ENCODE peak calls at places on chromosomes 4 and X, in ten cellular contexts. M is fibroblast of lung, A is glutamatergic neuron, O is AG04449, N is adrenal gland, R is GM06990, G is cardiac fibroblast, C is GM12878, Y is epithelial cell of esophagus, P is HFF-Myc. B is an unnamed sample.

GRCh38 chrX:138930546-138930945 is 219.0 kb upstream of the FGF13 start:
- DNase-seq in Y (no peak), N (no peak), M (no peak), C (no peak), R (no peak), O (no peak), P (no peak), A (no peak), G (no peak), B (no peak)

GRCh38 chr4:15436515-15436914 is 8.7 kb downstream of the C1QTNF7 start:
- DNase-seq in C (no peak), M (peak; percentile 80), G (no peak), A (no peak), O (no peak), Y (no peak), N (no peak), P (no peak), R (no peak), B (no peak)

GRCh38 chrX:53435997-53436396 is 1.8 kb upstream of the HSD17B10 start:
- DNase-seq in P (no peak), N (peak; percentile 65), M (peak; percentile 64), Y (peak; percentile 76), C (peak; percentile 9), R (no peak), A (peak; percentile 54), O (no peak), G (peak; percentile 72), B (peak; percentile 70)

GRCh38 chr4:25621027-25621930 is 34.4 kb upstream of the SLC34A2 start:
- DNase-seq in N (no peak), A (no peak), M (no peak), Y (no peak), P (no peak), G (no peak), O (no peak), R (no peak), C (no peak), B (no peak)

GRCh38 chrX:7996414-7996813 is 69.2 kb upstream of the PNPLA4 start:
- DNase-seq in O (no peak), C (no peak), M (peak; percentile 55), G (peak; percentile 46), N (peak; percentile 42), Y (peak; percentile 49), R (no peak), A (peak; percentile 14), P (no peak), B (peak; percentile 26)

GRCh38 chr4:122150896-122151295 is 1.2 kb upstream of the BLTP1 start:
- DNase-seq in A (no peak), C (no peak), N (no peak), P (no peak), O (no peak), Y (no peak), R (no peak), M (no peak), G (no peak), B (no peak)

GRCh38 chrX:39967348-39967747 is 130.4 kb downstream of the BCOR start:
- DNase-seq in G (peak; percentile 18), M (no peak), A (no peak), O (no peak), Y (peak; percentile 64), C (no peak), P (no peak), R (no peak), N (no peak), B (no peak)

GRCh38 chr4:82561745-82562552 is at the start of gene TMEM150C:
- DNase-seq in C (no peak), M (peak; percentile 5), G (peak; percentile 11), P (no peak), A (peak; percentile 71), N (peak; percentile 45), Y (peak; percentile 27), R (no peak), O (no peak), B (peak; percentile 44)

GRCh38 chr4:118557298-118557851 is 127.8 kb upstream of the METTL14 start:
- DNase-seq in C (no peak), M (peak; percentile 34), Y (peak; percentile 72), R (no peak), A (no peak), N (no peak), G (peak; percentile 84), O (peak; percentile 2), P (peak; percentile 49), B (no peak)

GRCh38 chr4:121827851-121828250 is 4.2 kb upstream of the CCNA2 start:
- DNase-seq in M (peak; percentile 58), C (no peak), A (no peak), P (no peak), O (no peak), G (peak; percentile 58), R (no peak), Y (peak; percentile 72), N (no peak), B (no peak)

GRCh38 chr4:145308598-145308997 is 128.2 kb upstream of the OTUD4 start:
- DNase-seq in G (peak; percentile 14), M (no peak), R (no peak), N (no peak), Y (no peak), A (no peak), C (peak; percentile 55), O (no peak), P (peak; percentile 90), B (no peak)

GRCh38 chrX:40189018-40189417 is 91.3 kb upstream of the BCOR start:
- DNase-seq in C (no peak), A (no peak), G (peak; percentile 51), Y (peak; percentile 70), O (no peak), N (no peak), R (no peak), P (no peak), M (no peak), B (no peak)

GRCh38 chr4:168859100-168859499 is 151.0 kb downstream of the CBR4 start:
- DNase-seq in O (no peak), M (no peak), C (no peak), P (no peak), N (no peak), A (no peak), G (no peak), Y (no peak), R (no peak), B (no peak)

GRCh38 chr4:98625920-98626319 is 32.5 kb downstream of the TSPAN5 start:
- DNase-seq in M (no peak), G (no peak), C (no peak), Y (peak; percentile 90), P (no peak), A (no peak), R (no peak), N (no peak), O (no peak), B (no peak)

DNA sequence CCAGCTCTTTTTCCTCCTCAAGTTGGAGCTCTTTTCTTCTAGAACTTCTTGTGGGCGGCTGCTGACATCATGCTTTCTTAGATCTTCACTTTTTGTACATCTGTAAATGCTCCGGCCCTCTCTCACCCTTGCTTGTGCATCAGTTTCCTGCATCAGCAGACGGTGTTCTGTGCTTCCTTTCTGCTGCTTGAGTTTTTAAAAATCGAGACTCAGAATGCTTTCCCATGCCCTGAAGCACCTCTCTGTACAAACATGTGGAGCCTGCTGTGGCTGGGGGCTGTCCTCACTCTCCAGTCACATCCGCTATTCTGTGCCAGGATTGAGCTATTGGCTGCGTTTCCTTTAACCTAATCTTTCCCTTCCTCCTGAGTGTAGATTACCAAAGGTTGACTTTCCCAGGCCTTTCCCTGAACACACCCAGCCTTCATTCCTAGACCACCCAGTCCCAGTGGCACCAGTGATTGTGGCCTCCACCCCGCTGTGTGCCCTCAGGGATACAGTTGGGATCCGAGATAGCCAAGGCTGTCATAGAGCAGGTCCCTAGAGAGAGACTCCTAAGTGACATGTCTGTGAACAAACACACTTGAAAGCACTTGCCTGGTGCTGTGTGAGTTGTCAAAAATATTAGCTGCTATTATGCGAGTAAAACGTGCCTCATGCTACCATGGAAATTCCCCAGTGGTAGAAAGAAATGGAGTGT is 41.9 kb downstream of the TNIP2 start:
- DNase-seq in P (no peak), M (peak; percentile 53), G (peak; percentile 81), C (no peak), R (no peak), Y (peak; percentile 10), N (no peak), A (peak; percentile 30), O (no peak), B (no peak)
- TF ChIP-seq CTCF in P (no peak), M (no peak), G (peak; percentile 18), C (no peak), R (no peak), Y (no peak), N (no peak), A (no peak), O (no peak), B (no peak)

DNA sequence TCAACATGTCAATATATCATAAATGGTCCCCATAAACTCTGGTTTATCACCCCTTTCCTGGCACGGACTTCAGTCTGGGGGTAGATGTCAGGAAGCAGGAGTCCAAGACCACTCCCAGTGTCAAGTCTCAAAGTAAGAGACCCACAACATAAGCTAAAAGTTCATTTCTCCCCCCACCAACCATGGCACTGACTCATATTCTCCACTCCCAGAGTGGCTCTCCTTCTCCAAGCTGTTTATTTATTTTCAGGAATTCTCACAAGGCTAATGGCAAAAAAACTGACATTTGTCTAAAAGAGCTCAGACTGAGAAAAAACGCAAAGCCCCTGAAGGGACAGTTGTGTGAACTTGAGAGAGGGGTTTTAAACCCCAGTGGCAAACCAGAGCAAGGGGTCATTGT is 217.0 kb downstream of the RAB28 start:
- DNase-seq in M (no peak), R (no peak), O (no peak), G (no peak), Y (no peak), P (no peak), N (no peak), A (no peak), C (no peak), B (no peak)
- TF ChIP-seq CTCF in M (no peak), R (no peak), O (no peak), G (no peak), Y (no peak), P (no peak), N (no peak), A (no peak), C (no peak), B (no peak)

DNA sequence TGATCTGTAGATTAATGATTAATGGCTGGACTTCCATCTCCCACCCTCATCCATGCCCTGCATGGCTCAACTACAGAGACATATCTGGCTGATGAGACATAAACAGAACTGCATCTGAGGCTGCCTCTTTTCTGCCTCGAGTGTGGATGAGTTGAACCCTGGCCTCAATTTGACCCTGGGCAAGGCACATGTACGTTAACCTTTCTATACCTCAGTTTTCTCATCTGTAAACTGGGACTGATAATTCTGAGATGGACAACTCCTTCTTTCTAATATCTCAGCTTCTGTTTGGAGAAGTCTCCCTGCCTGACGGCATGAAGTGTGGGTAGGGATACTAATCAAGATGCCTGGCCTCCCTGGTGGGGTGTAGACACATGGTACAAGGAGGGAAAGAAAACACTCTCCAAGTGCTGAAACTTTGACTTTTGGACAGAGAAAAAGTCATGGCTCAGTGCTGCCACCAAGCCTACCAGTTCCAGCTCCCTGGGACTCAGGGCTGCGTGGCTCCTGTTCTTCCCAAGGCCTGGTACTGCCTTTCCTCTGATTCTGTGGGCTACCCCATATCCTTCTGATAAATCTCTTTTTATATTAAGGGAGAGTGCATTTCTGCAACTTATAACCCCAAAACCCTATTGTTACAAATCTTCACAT is 64.4 kb downstream of the HAUS3 start:
- DNase-seq in M (no peak), R (no peak), A (no peak), G (peak; percentile 5), N (no peak), Y (no peak), P (no peak), C (no peak), O (no peak), B (no peak)
- TF ChIP-seq CTCF in M (no peak), R (no peak), A (no peak), G (peak; percentile 9), N (no peak), Y (no peak), P (no peak), C (no peak), O (peak; percentile 2), B (no peak)

GRCh38 chrX:135625995-135626394 is 87.4 kb upstream of the CT45A1 start:
- DNase-seq in P (no peak), R (no peak), M (no peak), G (peak; percentile 5), N (no peak), O (no peak), Y (peak; percentile 28), A (no peak), C (no peak), B (no peak)
- TF ChIP-seq CTCF in P (no peak), R (peak; percentile 35), M (no peak), G (no peak), N (no peak), O (no peak), Y (peak; percentile 18), A (peak; percentile 24), C (no peak), B (no peak)

B was measured in GM13976.